ENCODE peak calls at places on chromosomes 12 and 14, in five cellular contexts. Q, F, U, D and S are unnamed samples.

GRCh38 chr12:127172857-127173256 is 1094.1 kb upstream of the TMEM132C start:
- DNase-seq in Q (no peak), F (no peak), U (no peak), D (no peak), S (no peak)

GRCh38 chr14:74627071-74627470 is 15.0 kb upstream of the LTBP2 start:
- DNase-seq in Q (no peak), F (no peak), U (no peak), D (no peak), S (no peak)

GRCh38 chr12:87336814-87337336 is 692.3 kb downstream of the C12orf50 start:
- DNase-seq in Q (no peak), F (no peak), U (no peak), D (no peak), S (no peak)

GRCh38 chr12:51923506-51924365 is 16.4 kb downstream of the ACVRL1 start:
- DNase-seq in Q (no peak), F (no peak), U (peak), D (peak), S (no peak)

GRCh38 chr12:14874882-14875281 is 10.8 kb downstream of the MGP start:
- DNase-seq in Q (no peak), F (no peak), U (no peak), D (no peak), S (no peak)

GRCh38 chr12:116565963-116566362 is 6.8 kb downstream of the MAP1LC3B2 start:
- DNase-seq in Q (no peak), F (no peak), U (no peak), D (no peak), S (no peak)

GRCh38 chr14:32588448-32589320 is 259.6 kb downstream of the AKAP6 start:
- DNase-seq in Q (no peak), F (no peak), U (no peak), D (peak), S (no peak)

GRCh38 chr14:34620115-34620514 is 9.8 kb downstream of the SNX6 start:
- DNase-seq in Q (no peak), F (no peak), U (no peak), D (no peak), S (no peak)

GRCh38 chr14:103775506-103775905 is 59.9 kb downstream of the ZFYVE21 start:
- DNase-seq in Q (no peak), F (no peak), U (no peak), D (no peak), S (no peak)

GRCh38 chr12:29794869-29795268 is 11.1 kb upstream of the TMTC1 start:
- DNase-seq in Q (no peak), F (no peak), U (no peak), D (no peak), S (no peak)

GRCh38 chr12:45122776-45123380 is 72.0 kb upstream of the DBX2 start:
- DNase-seq in Q (peak), F (no peak), U (no peak), D (no peak), S (peak)

GRCh38 chr14:92930737-92931602 is 8.0 kb downstream of the CHGA start:
- DNase-seq in Q (no peak), F (peak), U (no peak), D (no peak), S (no peak)

GRCh38 chr12:116406529-116406928 is 129.0 kb upstream of the MED13L start:
- DNase-seq in Q (peak), F (peak), U (no peak), D (peak), S (no peak)

GRCh38 chr14:51458563-51458955 is 193.2 kb upstream of the FRMD6 start:
- DNase-seq in Q (peak), F (peak), U (no peak), D (no peak), S (no peak)

GRCh38 chr14:104286496-104286895 is 148.1 kb downstream of the KIF26A start:
- DNase-seq in Q (no peak), F (no peak), U (no peak), D (no peak), S (no peak)

GRCh38 chr12:127459166-127459565 is 807.8 kb upstream of the TMEM132C start:
- DNase-seq in Q (no peak), F (no peak), U (no peak), D (no peak), S (no peak)

GRCh38 chr12:100574262-100575074 is 984 bp downstream of the GAS2L3 start:
- DNase-seq in Q (peak), F (no peak), U (no peak), D (peak), S (no peak)

GRCh38 chr12:88179436-88180014 is 37.4 kb downstream of the TMTC3 start:
- DNase-seq in Q (no peak), F (no peak), U (no peak), D (no peak), S (no peak)

GRCh38 chr14:54354968-54355641 is 41.7 kb upstream of the CDKN3 start:
- DNase-seq in Q (no peak), F (no peak), U (no peak), D (no peak), S (no peak)

GRCh38 chr12:30996255-30996654 is 69.7 kb downstream of the TSPAN11 start:
- DNase-seq in Q (no peak), F (no peak), U (no peak), D (no peak), S (peak)

GRCh38 chr12:116672842-116673516 is 64.9 kb downstream of the SPRING1 start:
- DNase-seq in Q (no peak), F (no peak), U (peak), D (no peak), S (no peak)